ENCODE peak calls at places on chromosomes 2 and 18, in five cellular contexts. O, B, V, S and A are unnamed samples.

GRCh38 chr2:143936758-143937562 is 583.0 kb downstream of the ZEB2 start:
- DNase-seq in O (peak; percentile 10), B (peak; percentile 44), V (peak; percentile 49), S (peak; percentile 65), A (peak; percentile 82)

GRCh38 chr2:200314976-200315567 is 8.6 kb downstream of the SPATS2L start:
- DNase-seq in O (no peak), B (no peak), V (no peak), S (no peak), A (no peak)

GRCh38 chr2:47211497-47212011 is 56.4 kb upstream of the STPG4 start:
- DNase-seq in O (no peak), B (peak; percentile 58), V (no peak), S (no peak), A (no peak)

GRCh38 chr2:178241852-178242551 is 47.7 kb downstream of the OSBPL6 start:
- DNase-seq in O (peak; percentile 74), B (no peak), V (peak; percentile 98), S (peak; percentile 52), A (no peak)

GRCh38 chr2:197286805-197287595 is 23.6 kb downstream of the ANKRD44 start:
- DNase-seq in O (peak; percentile 67), B (no peak), V (peak; percentile 92), S (peak; percentile 49), A (no peak)

GRCh38 chr2:3079959-3080948 is 297.4 kb downstream of the EIPR1 start:
- DNase-seq in O (no peak), B (no peak), V (no peak), S (no peak), A (no peak)

GRCh38 chr2:202158796-202159195 is 79.6 kb downstream of the SUMO1 start:
- DNase-seq in O (no peak), B (peak; percentile 45), V (peak; percentile 54), S (no peak), A (no peak)

GRCh38 chr2:96341641-96342040 is 6.1 kb downstream of the NCAPH start:
- DNase-seq in O (no peak), B (no peak), V (no peak), S (no peak), A (no peak)

GRCh38 chr2:166344286-166345113 is 31.2 kb downstream of the SCN9A start:
- DNase-seq in O (no peak), B (no peak), V (peak; percentile 37), S (no peak), A (no peak)

GRCh38 chr18:41905786-41906527 is 49.1 kb upstream of the PIK3C3 start:
- DNase-seq in O (no peak), B (peak; percentile 75), V (no peak), S (no peak), A (no peak)

GRCh38 chr2:99710720-99711612 is 221.1 kb upstream of the REV1 start:
- DNase-seq in O (peak; percentile 17), B (no peak), V (no peak), S (no peak), A (no peak)

GRCh38 chr2:127658146-127658545 is 12.2 kb downstream of the GPR17 start:
- DNase-seq in O (no peak), B (no peak), V (no peak), S (no peak), A (no peak)

GRCh38 chr18:74454279-74454741 is 2.8 kb downstream of the DIPK1C start:
- DNase-seq in O (no peak), B (no peak), V (no peak), S (no peak), A (peak; percentile 44)

GRCh38 chr18:23498062-23498582 is 5.2 kb upstream of the RMC1 start:
- DNase-seq in O (no peak), B (no peak), V (no peak), S (no peak), A (no peak)

GRCh38 chr18:59072727-59073421 is 66.8 kb upstream of the SEC11C start:
- DNase-seq in O (no peak), B (no peak), V (no peak), S (no peak), A (no peak)
- H3K4me3 ChIP-seq in O (no peak overlapping the region), B (no peak overlapping the region), V (no peak overlapping the region), S (no peak overlapping the region), A (no peak overlapping the region)

DNA sequence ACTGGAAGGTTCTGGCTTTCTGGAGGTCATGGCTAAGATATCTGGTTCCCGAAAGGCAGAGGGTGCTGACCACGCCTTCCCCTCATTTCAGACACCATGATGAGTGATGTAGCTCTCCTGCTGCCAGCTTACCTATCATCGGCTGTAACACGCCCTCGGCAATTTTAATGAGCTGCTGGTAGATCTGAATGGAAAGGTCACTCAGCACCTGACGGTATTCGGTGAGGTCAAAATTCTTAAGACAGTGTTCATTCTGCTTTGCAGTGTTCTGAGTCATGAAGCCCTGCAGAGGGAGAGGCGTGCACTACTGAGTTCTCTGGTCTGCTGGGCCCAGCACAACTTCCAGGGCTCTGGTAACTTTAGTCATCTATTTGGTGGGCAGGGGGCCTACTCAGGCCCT is 25.7 kb upstream of the ACAA2 start:
- DNase-seq in O (no peak), B (no peak), V (no peak), S (no peak), A (no peak)
- H3K36me3 ChIP-seq in O (no peaks in the 10 kb centered on the region), B (no peaks in the 10 kb centered on the region), V (no peaks in the 10 kb centered on the region), S (no peaks in the 10 kb centered on the region), A (no peaks in the 10 kb centered on the region)

DNA sequence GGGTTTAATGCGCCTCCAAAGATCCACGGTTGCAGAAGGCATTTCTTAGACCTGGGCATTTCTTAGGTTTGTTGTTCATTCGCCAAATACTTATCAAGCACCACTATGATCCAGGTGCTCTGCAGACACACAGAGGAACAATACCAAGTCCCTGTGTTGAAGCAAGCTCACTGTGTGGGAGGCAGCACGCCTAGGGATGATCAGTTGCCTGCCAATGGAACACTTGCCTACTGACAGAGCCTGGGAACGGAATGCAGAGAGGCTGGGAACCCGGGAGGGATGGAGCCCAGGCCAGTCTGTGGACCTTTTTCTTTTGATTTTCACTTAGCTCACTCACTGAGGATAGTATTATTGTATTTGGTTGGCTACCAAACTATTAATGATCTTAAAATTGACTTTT is 1.9 kb upstream of the GRP start:
- DNase-seq in O (no peak), B (no peak), V (no peak), S (no peak), A (no peak)
- H3K27me3 ChIP-seq in O (peaks cover 64% of the 10 kb centered on the region), B (peaks cover 9% of the 10 kb centered on the region), V (peaks cover 51% of the 10 kb centered on the region), S (no peaks in the 10 kb centered on the region), A (peaks cover 71% of the 10 kb centered on the region)

GRCh38 chr2:207472343-207473202 is 57.2 kb upstream of the CREB1 start:
- DNase-seq in O (no peak), B (no peak), V (no peak), S (no peak), A (no peak)

GRCh38 chr2:207473203-207473865 is 56.4 kb upstream of the CREB1 start:
- DNase-seq in O (peak; percentile 62), B (peak; percentile 69), V (peak; percentile 92), S (peak; percentile 39), A (peak; percentile 28)

GRCh38 chr2:207473866-207474251 is 55.9 kb upstream of the CREB1 start:
- DNase-seq in O (no peak), B (no peak), V (no peak), S (no peak), A (no peak)

GRCh38 chr2:207475546-207475945 is 54.2 kb upstream of the CREB1 start:
- DNase-seq in O (no peak), B (no peak), V (no peak), S (no peak), A (no peak)

DNA sequence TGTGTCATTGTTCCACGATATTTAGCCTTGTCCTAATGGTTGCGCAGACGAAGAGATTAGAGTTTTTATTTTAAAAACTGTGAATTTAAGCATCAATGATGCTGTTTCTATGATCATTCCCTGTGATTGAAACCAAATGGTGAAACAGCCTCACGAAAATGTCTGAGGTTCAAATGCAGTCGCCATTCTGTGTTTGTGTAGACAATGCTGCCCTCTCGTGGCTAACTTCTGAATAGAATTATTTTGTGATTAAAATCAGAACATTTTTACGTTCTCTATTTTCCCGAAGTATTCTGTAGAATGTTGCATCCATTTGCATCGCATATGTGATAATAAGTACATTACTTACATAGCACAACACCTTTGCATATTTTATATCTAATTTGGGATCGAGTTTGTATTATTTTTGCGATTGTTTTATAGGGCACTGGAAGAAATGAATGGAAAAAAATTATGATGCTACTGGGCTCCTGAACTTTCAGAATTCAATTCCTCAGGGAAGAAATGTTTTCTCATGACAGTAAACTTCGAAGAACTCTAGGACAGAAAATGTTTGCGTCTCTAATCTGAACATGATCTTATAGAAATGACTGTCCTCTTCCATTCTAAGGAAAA is 54.8 kb upstream of the CREB1 start:
- DNase-seq in O (peak; percentile 50), B (peak; percentile 22), V (peak; percentile 78), S (no peak), A (no peak)
- H3K4me3 ChIP-seq in O (no peak overlapping the region), B (no peak overlapping the region), V (peak overlapping the region; percentile 14), S (no peak overlapping the region), A (no peak overlapping the region)

GRCh38 chr2:231260442-231260841 is 62.0 kb downstream of the ARMC9 start:
- DNase-seq in O (no peak), B (no peak), V (peak; percentile 8), S (no peak), A (no peak)

GRCh38 chr2:231258696-231259095 is 60.3 kb downstream of the ARMC9 start:
- DNase-seq in O (no peak), B (no peak), V (no peak), S (no peak), A (no peak)

GRCh38 chr2:231257763-231258162 is 59.3 kb downstream of the ARMC9 start:
- DNase-seq in O (no peak), B (no peak), V (no peak), S (no peak), A (no peak)

GRCh38 chr2:231256494-231256893 is 58.1 kb downstream of the ARMC9 start:
- DNase-seq in O (no peak), B (no peak), V (no peak), S (no peak), A (no peak)

DNA sequence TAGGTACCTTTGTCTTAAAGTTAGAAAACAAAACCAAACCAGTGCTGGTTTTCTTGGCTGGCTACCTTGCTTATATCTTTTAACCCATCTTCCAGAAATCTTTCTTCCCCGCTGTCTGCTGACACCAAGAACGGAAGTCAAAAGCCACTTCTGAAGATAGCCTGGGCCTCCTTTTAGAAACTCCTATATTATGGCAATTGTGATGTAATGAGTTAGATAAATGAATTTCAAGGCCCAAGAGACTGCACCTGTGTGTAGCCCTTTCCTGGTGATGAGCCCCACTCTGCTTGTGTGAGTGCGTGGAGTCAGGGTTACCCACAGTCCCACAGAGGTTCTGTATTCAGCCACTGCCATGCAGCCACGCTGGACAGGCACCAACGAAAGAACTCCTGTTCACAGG is 60.7 kb downstream of the ARMC9 start:
- DNase-seq in O (no peak), B (no peak), V (no peak), S (no peak), A (no peak)
- H3K36me3 ChIP-seq in O (no peaks in the 10 kb centered on the region), B (peaks cover 20% of the 10 kb centered on the region), V (peaks cover 20% of the 10 kb centered on the region), S (no peaks in the 10 kb centered on the region), A (no peaks in the 10 kb centered on the region)

GRCh38 chr2:11532434-11533055 is 1.3 kb upstream of the GREB1 start:
- DNase-seq in O (no peak), B (peak; percentile 34), V (peak; percentile 48), S (no peak), A (no peak)
- H3K27me3 ChIP-seq in O (peaks cover 17% of the 10 kb centered on the region), B (peaks cover 3% of the 10 kb centered on the region), V (peaks cover 5% of the 10 kb centered on the region), S (no peaks in the 10 kb centered on the region), A (no peaks in the 10 kb centered on the region)